ENCODE peak calls at places on chromosomes 6 and 20, in ten cellular contexts. F is GM23338, J is endodermal cell, W is astrocyte of the spinal cord, S is fibroblast of lung, V is upper lobe of right lung, Q is HL-60, I is ascending aorta, U is tibial artery, T is GM12865. R is an unnamed sample.

GRCh38 chr6:4010682-4011081 is 68.3 kb downstream of the FAM217A start:
- DNase-seq in F (no peak), J (no peak), W (no peak), S (no peak), V (no peak), Q (peak), I (no peak), U (no peak), T (peak), R (no peak)

GRCh38 chr6:1686117-1687098 is 76.7 kb downstream of the FOXC1 start:
- DNase-seq in F (peak), J (no peak), W (peak), S (peak), V (no peak), Q (no peak), I (peak), U (peak), T (no peak), R (no peak)

GRCh38 chr20:38278763-38279162 is 18.2 kb upstream of the KIAA1755 start:
- DNase-seq in F (no peak), J (no peak), W (no peak), S (no peak), V (no peak), Q (peak), I (no peak), U (no peak), T (no peak), R (no peak)

GRCh38 chr20:9141070-9141469 is 72.2 kb downstream of the PLCB4 start:
- DNase-seq in F (no peak), J (no peak), W (no peak), S (no peak), V (no peak), Q (no peak), I (no peak), U (no peak), T (no peak), R (no peak)

GRCh38 chr20:16709017-16709416 is 20.8 kb upstream of the SNRPB2 start:
- DNase-seq in F (no peak), J (no peak), W (no peak), S (no peak), V (no peak), Q (no peak), I (no peak), U (no peak), T (peak), R (no peak)

GRCh38 chr6:32637219-32637880 is at the start of gene HLA-DQA1:
- DNase-seq in F (no peak), J (no peak), W (no peak), S (no peak), V (no peak), Q (no peak), I (no peak), U (peak), T (peak), R (peak)

GRCh38 chr6:2158596-2159271 is 86.7 kb downstream of the GMDS start:
- DNase-seq in F (peak), J (peak), W (peak), S (peak), V (no peak), Q (no peak), I (no peak), U (no peak), T (peak), R (no peak)

GRCh38 chr20:12816009-12816408 is 192.8 kb upstream of the SPTLC3 start:
- DNase-seq in F (no peak), J (no peak), W (no peak), S (no peak), V (no peak), Q (no peak), I (no peak), U (no peak), T (no peak), R (no peak)

GRCh38 chr6:43052842-43053544 is 658 bp downstream of the CUL7 start:
- DNase-seq in F (peak), J (peak), W (peak), S (peak), V (no peak), Q (peak), I (no peak), U (peak), T (peak), R (no peak)

GRCh38 chr6:31821301-31822037 is 6.1 kb upstream of the HSPA1B start:
- DNase-seq in F (peak), J (peak), W (no peak), S (peak), V (peak), Q (peak), I (peak), U (peak), T (peak), R (no peak)

GRCh38 chr6:73180076-73180717 is 45.1 kb downstream of the KHDC1L start:
- DNase-seq in F (no peak), J (no peak), W (no peak), S (peak), V (no peak), Q (no peak), I (no peak), U (no peak), T (no peak), R (no peak)

GRCh38 chr6:79672631-79673065 is 41.5 kb downstream of the SH3BGRL2 start:
- DNase-seq in F (peak), J (no peak), W (peak), S (peak), V (no peak), Q (no peak), I (no peak), U (no peak), T (peak), R (no peak)

GRCh38 chr6:39296745-39297640 is 17.2 kb downstream of the KCNK17 start:
- DNase-seq in F (no peak), J (no peak), W (no peak), S (no peak), V (no peak), Q (no peak), I (peak), U (peak), T (no peak), R (no peak)

GRCh38 chr20:18031888-18032509 is 25.7 kb downstream of the OVOL2 start:
- DNase-seq in F (no peak), J (no peak), W (no peak), S (no peak), V (no peak), Q (no peak), I (no peak), U (no peak), T (no peak), R (no peak)

GRCh38 chr6:166024252-166024651 is 143.4 kb downstream of the TBXT start:
- DNase-seq in F (no peak), J (no peak), W (no peak), S (no peak), V (no peak), Q (no peak), I (no peak), U (no peak), T (no peak), R (no peak)

GRCh38 chr6:159434410-159434809 is 258.6 kb downstream of the SOD2 start:
- DNase-seq in F (no peak), J (no peak), W (no peak), S (no peak), V (no peak), Q (no peak), I (no peak), U (no peak), T (no peak), R (no peak)

GRCh38 chr6:110689275-110689935 is 125.9 kb downstream of the CDK19 start:
- DNase-seq in F (peak), J (peak), W (no peak), S (no peak), V (no peak), Q (no peak), I (no peak), U (no peak), T (no peak), R (no peak)

GRCh38 chr6:161922631-161923119 is 648.8 kb upstream of the AGPAT4 start:
- DNase-seq in F (peak), J (peak), W (peak), S (peak), V (no peak), Q (peak), I (no peak), U (no peak), T (peak), R (no peak)

GRCh38 chr6:114432380-114432779 is 89.6 kb upstream of the HS3ST5 start:
- DNase-seq in F (no peak), J (peak), W (no peak), S (no peak), V (no peak), Q (no peak), I (no peak), U (no peak), T (no peak), R (no peak)

GRCh38 chr20:58213112-58213511 is 15.3 kb downstream of the ANKRD60 start:
- DNase-seq in F (no peak), J (no peak), W (no peak), S (peak), V (no peak), Q (no peak), I (no peak), U (no peak), T (no peak), R (no peak)

GRCh38 chr6:20712011-20712410 is 177.8 kb downstream of the CDKAL1 start:
- DNase-seq in F (no peak), J (no peak), W (no peak), S (no peak), V (no peak), Q (no peak), I (no peak), U (no peak), T (no peak), R (no peak)

GRCh38 chr6:77930382-77930781 is 277.5 kb downstream of the MEI4 start:
- DNase-seq in F (no peak), J (no peak), W (no peak), S (no peak), V (no peak), Q (no peak), I (no peak), U (no peak), T (no peak), R (no peak)

GRCh38 chr20:25220810-25221591 is 25.5 kb downstream of the ENTPD6 start:
- DNase-seq in F (no peak), J (peak), W (no peak), S (no peak), V (no peak), Q (no peak), I (no peak), U (peak), T (no peak), R (no peak)

GRCh38 chr6:31578461-31579118 is 3.2 kb downstream of the TNF start:
- DNase-seq in F (peak), J (peak), W (no peak), S (no peak), V (no peak), Q (no peak), I (no peak), U (no peak), T (no peak), R (no peak)

GRCh38 chr20:10861619-10862018 is 187.8 kb upstream of the JAG1 start:
- DNase-seq in F (no peak), J (no peak), W (peak), S (peak), V (no peak), Q (no peak), I (no peak), U (no peak), T (no peak), R (no peak)
- TF ChIP-seq CTCF in F (no peak), J (no peak), W (no peak), S (no peak), V (no peak), Q (no peak), I (no peak), U (no peak), T (no peak), R (no peak)

GRCh38 chr20:45329497-45330319 is 18.5 kb downstream of the SDC4 start:
- DNase-seq in F (no peak), J (no peak), W (no peak), S (no peak), V (peak), Q (no peak), I (no peak), U (no peak), T (no peak), R (no peak)
- TF ChIP-seq CTCF in F (no peak), J (peak), W (no peak), S (no peak), V (no peak), Q (no peak), I (no peak), U (no peak), T (no peak), R (no peak)

GRCh38 chr6:69487688-69488087 is 309.1 kb downstream of the LMBRD1 start:
- DNase-seq in F (peak), J (no peak), W (no peak), S (no peak), V (no peak), Q (no peak), I (no peak), U (no peak), T (peak), R (no peak)
- TF ChIP-seq CTCF in F (peak), J (peak), W (peak), S (no peak), V (no peak), Q (peak), I (no peak), U (no peak), T (peak), R (no peak)

DNA sequence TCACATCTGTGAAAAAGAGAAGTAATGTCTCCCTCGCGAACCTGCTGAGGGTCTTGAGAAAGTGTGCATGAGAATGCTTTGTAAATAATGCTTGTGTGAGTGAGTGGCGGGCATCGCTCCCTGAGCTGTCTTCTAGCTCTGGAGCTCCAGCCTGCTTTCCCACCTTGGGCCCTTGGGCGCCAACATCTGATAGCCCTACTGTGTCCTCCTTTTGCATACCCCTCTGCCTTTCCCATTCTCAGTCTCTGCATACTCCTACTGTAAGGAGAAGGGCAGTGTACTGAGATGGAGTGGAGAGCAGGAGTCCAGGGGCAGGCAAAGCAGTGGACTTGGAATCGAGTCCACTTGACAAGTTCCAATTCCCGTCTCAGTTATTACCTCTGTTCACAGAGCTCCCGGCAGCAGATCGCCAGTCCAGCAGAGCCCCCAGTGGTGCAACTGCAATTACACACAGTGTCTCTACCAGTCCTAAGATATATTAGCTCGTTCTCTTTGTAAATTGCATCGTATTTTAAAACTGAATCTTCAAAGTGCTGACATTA is 855 bp upstream of the NCR2 start:
- DNase-seq in F (no peak), J (no peak), W (no peak), S (no peak), V (no peak), Q (no peak), I (no peak), U (no peak), T (peak), R (no peak)
- TF ChIP-seq CTCF in F (no peak), J (peak), W (peak), S (peak), V (no peak), Q (no peak), I (no peak), U (no peak), T (peak), R (no peak)

DNA sequence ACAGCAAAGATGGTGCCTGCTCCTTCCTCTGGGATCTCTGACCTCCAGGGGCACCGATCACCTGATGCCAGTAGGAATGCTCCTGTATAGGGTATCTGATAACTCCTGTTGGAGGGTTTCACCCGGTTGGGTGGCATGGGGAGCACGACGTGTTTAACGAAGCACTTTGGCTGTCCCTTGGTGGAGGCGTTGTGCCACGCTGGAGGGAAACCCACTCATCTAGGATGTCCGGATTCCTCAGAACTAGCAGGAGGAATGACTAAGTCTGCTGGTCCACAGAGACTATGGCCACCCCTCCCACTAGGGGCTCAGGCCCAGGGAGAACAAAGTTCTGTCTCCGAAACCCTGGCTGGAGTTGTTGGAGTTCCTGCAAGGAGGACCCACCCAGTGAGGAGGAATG is 1624.4 kb downstream of the GRIK2 start:
- DNase-seq in F (no peak), J (no peak), W (no peak), S (no peak), V (no peak), Q (no peak), I (no peak), U (no peak), T (no peak), R (no peak)
- TF ChIP-seq CTCF in F (no peak), J (no peak), W (no peak), S (no peak), V (no peak), Q (no peak), I (no peak), U (no peak), T (no peak), R (no peak)

R was measured in CD14-positive monocyte.